ENCODE peak calls at places on chromosomes 1 and 21, in eight cellular contexts. One of them, this sample, is unnamed.

GRCh38 chr1:176735201-176735600 is 272.2 kb downstream of the PAPPA2 start:
- DNase-seq in stimulated activated CD4-positive, alpha-beta T cell treated with anti-CD3 and anti-CD28 coated beads, Interleukin-2, amount 100 ng/mL, for 48 hours: no peak
- DNase-seq in ovary: no peak
- DNase-seq in nucleus accumbens: no peak
- DNase-seq in DMS153: no peak
- DNase-seq in body of pancreas: no peak
- DNase-seq in T-cell: no peak
- DNase-seq in ascending aorta: no peak
- DNase-seq in this sample: no peak

GRCh38 chr1:206933333-206933945 is 11.7 kb upstream of the FCMR start:
- DNase-seq in stimulated activated CD4-positive, alpha-beta T cell treated with anti-CD3 and anti-CD28 coated beads, Interleukin-2, amount 100 ng/mL, for 48 hours: peak; percentile 72
- DNase-seq in ovary: no peak
- DNase-seq in nucleus accumbens: no peak
- DNase-seq in DMS153: no peak
- DNase-seq in body of pancreas: peak; percentile 32
- DNase-seq in T-cell: peak; percentile 68
- DNase-seq in ascending aorta: peak; percentile 71
- DNase-seq in this sample: no peak

GRCh38 chr1:108639899-108640560 is 20.9 kb downstream of the HENMT1 start:
- DNase-seq in stimulated activated CD4-positive, alpha-beta T cell treated with anti-CD3 and anti-CD28 coated beads, Interleukin-2, amount 100 ng/mL, for 48 hours: no peak
- DNase-seq in ovary: no peak
- DNase-seq in nucleus accumbens: no peak
- DNase-seq in DMS153: no peak
- DNase-seq in body of pancreas: no peak
- DNase-seq in T-cell: peak; percentile 45
- DNase-seq in ascending aorta: no peak
- DNase-seq in this sample: no peak

GRCh38 chr1:62082456-62083363 is 111.9 kb upstream of the L1TD1 start:
- DNase-seq in stimulated activated CD4-positive, alpha-beta T cell treated with anti-CD3 and anti-CD28 coated beads, Interleukin-2, amount 100 ng/mL, for 48 hours: peak; percentile 34
- DNase-seq in ovary: peak; percentile 40
- DNase-seq in nucleus accumbens: peak; percentile 13
- DNase-seq in DMS153: no peak
- DNase-seq in body of pancreas: peak; percentile 21
- DNase-seq in T-cell: peak; percentile 21
- DNase-seq in ascending aorta: no peak
- DNase-seq in this sample: no peak

GRCh38 chr1:78114034-78114956 is 68.5 kb downstream of the GIPC2 start:
- DNase-seq in stimulated activated CD4-positive, alpha-beta T cell treated with anti-CD3 and anti-CD28 coated beads, Interleukin-2, amount 100 ng/mL, for 48 hours: peak; percentile 48
- DNase-seq in ovary: peak; percentile 46
- DNase-seq in nucleus accumbens: peak; percentile 26
- DNase-seq in DMS153: peak; percentile 69
- DNase-seq in body of pancreas: peak; percentile 63
- DNase-seq in T-cell: peak; percentile 23
- DNase-seq in ascending aorta: peak; percentile 72
- DNase-seq in this sample: peak; percentile 83

GRCh38 chr1:21269461-21270085 is 20.7 kb downstream of the ECE1 start:
- DNase-seq in stimulated activated CD4-positive, alpha-beta T cell treated with anti-CD3 and anti-CD28 coated beads, Interleukin-2, amount 100 ng/mL, for 48 hours: no peak
- DNase-seq in ovary: peak; percentile 68
- DNase-seq in nucleus accumbens: no peak
- DNase-seq in DMS153: no peak
- DNase-seq in body of pancreas: no peak
- DNase-seq in T-cell: no peak
- DNase-seq in ascending aorta: no peak
- DNase-seq in this sample: no peak

GRCh38 chr1:239909894-239910293 is 181.8 kb upstream of the FMN2 start:
- DNase-seq in stimulated activated CD4-positive, alpha-beta T cell treated with anti-CD3 and anti-CD28 coated beads, Interleukin-2, amount 100 ng/mL, for 48 hours: no peak
- DNase-seq in ovary: no peak
- DNase-seq in nucleus accumbens: no peak
- DNase-seq in DMS153: no peak
- DNase-seq in body of pancreas: no peak
- DNase-seq in T-cell: no peak
- DNase-seq in ascending aorta: no peak
- DNase-seq in this sample: no peak

GRCh38 chr1:3156936-3157335 is 87.9 kb downstream of the PRDM16 start:
- DNase-seq in stimulated activated CD4-positive, alpha-beta T cell treated with anti-CD3 and anti-CD28 coated beads, Interleukin-2, amount 100 ng/mL, for 48 hours: no peak
- DNase-seq in ovary: no peak
- DNase-seq in nucleus accumbens: peak; percentile 48
- DNase-seq in DMS153: no peak
- DNase-seq in body of pancreas: no peak
- DNase-seq in T-cell: no peak
- DNase-seq in ascending aorta: no peak
- DNase-seq in this sample: no peak

GRCh38 chr1:30645807-30646206 is 77.6 kb downstream of the MATN1 start:
- DNase-seq in stimulated activated CD4-positive, alpha-beta T cell treated with anti-CD3 and anti-CD28 coated beads, Interleukin-2, amount 100 ng/mL, for 48 hours: no peak
- DNase-seq in ovary: no peak
- DNase-seq in nucleus accumbens: no peak
- DNase-seq in DMS153: no peak
- DNase-seq in body of pancreas: no peak
- DNase-seq in T-cell: no peak
- DNase-seq in ascending aorta: no peak
- DNase-seq in this sample: no peak

GRCh38 chr1:34709547-34709946 is 45.3 kb upstream of the GJB5 start:
- DNase-seq in stimulated activated CD4-positive, alpha-beta T cell treated with anti-CD3 and anti-CD28 coated beads, Interleukin-2, amount 100 ng/mL, for 48 hours: no peak
- DNase-seq in ovary: no peak
- DNase-seq in nucleus accumbens: no peak
- DNase-seq in DMS153: no peak
- DNase-seq in body of pancreas: no peak
- DNase-seq in T-cell: no peak
- DNase-seq in ascending aorta: no peak
- DNase-seq in this sample: no peak

GRCh38 chr21:16070207-16070651 is 340.4 kb downstream of the USP25 start:
- DNase-seq in stimulated activated CD4-positive, alpha-beta T cell treated with anti-CD3 and anti-CD28 coated beads, Interleukin-2, amount 100 ng/mL, for 48 hours: no peak
- DNase-seq in ovary: no peak
- DNase-seq in nucleus accumbens: peak; percentile 46
- DNase-seq in DMS153: no peak
- DNase-seq in body of pancreas: no peak
- DNase-seq in T-cell: no peak
- DNase-seq in ascending aorta: no peak
- DNase-seq in this sample: no peak

GRCh38 chr1:114134518-114134917 is 19.2 kb downstream of the SYT6 start:
- DNase-seq in stimulated activated CD4-positive, alpha-beta T cell treated with anti-CD3 and anti-CD28 coated beads, Interleukin-2, amount 100 ng/mL, for 48 hours: no peak
- DNase-seq in ovary: no peak
- DNase-seq in nucleus accumbens: no peak
- DNase-seq in DMS153: no peak
- DNase-seq in body of pancreas: peak; percentile 49
- DNase-seq in T-cell: no peak
- DNase-seq in ascending aorta: no peak
- DNase-seq in this sample: no peak